ENCODE peak calls at places on chromosomes 7 and 10, in four cellular contexts. Y is HepG2, J is GM12878, D is H1. Q is an unnamed sample.

GRCh38 chr10:24771943-24772747 is 48.5 kb upstream of the ARHGAP21 start:
- DNase-seq in D (no peak), J (no peak), Y (no peak), Q (no peak)

GRCh38 chr7:133593561-133593960 is 340.7 kb downstream of the EXOC4 start:
- DNase-seq in D (no peak), Y (no peak), J (no peak), Q (no peak)

GRCh38 chr7:35430547-35431153 is 176.8 kb upstream of the TBX20 start:
- DNase-seq in Y (peak), D (peak), J (no peak), Q (peak)

GRCh38 chr10:43202224-43202656 is 64.0 kb downstream of the CSGALNACT2 start:
- DNase-seq in Y (no peak), D (peak), J (no peak), Q (peak)

GRCh38 chr10:22597142-22597541 is 117.2 kb downstream of the PIP4K2A start:
- DNase-seq in D (no peak), Y (no peak), J (peak), Q (no peak)

GRCh38 chr10:99172130-99172738 is 63.4 kb downstream of the HPSE2 start:
- DNase-seq in D (peak), Y (peak), J (no peak), Q (peak)

GRCh38 chr7:16740996-16741395 is 12.6 kb upstream of the TSPAN13 start:
- DNase-seq in D (no peak), J (no peak), Y (no peak), Q (no peak)

GRCh38 chr7:158355456-158356065 is 232.1 kb downstream of the PTPRN2 start:
- DNase-seq in J (no peak), D (peak), Y (peak), Q (peak)

GRCh38 chr10:77641788-77642397 is 4.3 kb upstream of the KCNMA1 start:
- DNase-seq in D (peak), Y (peak), J (no peak), Q (peak)

GRCh38 chr10:101956898-101957297 is 99.1 kb downstream of the ARMH3 start:
- DNase-seq in D (no peak), Y (no peak), J (no peak), Q (no peak)

GRCh38 chr10:70571636-70572439 is 30.7 kb downstream of the PRF1 start:
- DNase-seq in Y (no peak), D (no peak), J (no peak), Q (no peak)

GRCh38 chr7:152869677-152870051 is 110.1 kb downstream of the ACTR3B start:
- DNase-seq in D (no peak), J (no peak), Y (no peak), Q (no peak)

GRCh38 chr10:95755511-95756004 is 405 bp upstream of the ENTPD1 start:
- DNase-seq in J (peak), Y (peak), D (no peak), Q (no peak)

GRCh38 chr7:94698275-94698674 is 42.3 kb upstream of the SGCE start:
- DNase-seq in J (no peak), D (no peak), Y (peak), Q (peak)

GRCh38 chr7:26490631-26491624 is 199.3 kb downstream of the SNX10 start:
- DNase-seq in Y (no peak), J (no peak), D (no peak), Q (no peak)

GRCh38 chr10:4512557-4513286 is 313.3 kb upstream of the AKR1E2 start:
- DNase-seq in Y (peak), D (no peak), J (no peak), Q (peak)
- TF ChIP-seq POLR2AphosphoS5 in Y (no peak), D (no peak), J (no peak), Q (no peak)

GRCh38 chr7:80131675-80132435 is 2.8 kb upstream of the GNAI1 start:
- DNase-seq in J (no peak), Y (no peak), D (no peak), Q (no peak)
- TF ChIP-seq SRF in J (no peak), Y (no peak), D (no peak), Q (no peak)

GRCh38 chr10:14567421-14567820 is 207.3 kb downstream of the FAM107B start:
- DNase-seq in Y (peak), D (no peak), J (no peak), Q (no peak)

GRCh38 chr10:14570800-14571199 is 203.9 kb downstream of the FAM107B start:
- DNase-seq in J (no peak), Y (no peak), D (no peak), Q (no peak)

GRCh38 chr10:14571866-14572507 is 202.7 kb downstream of the FAM107B start:
- DNase-seq in D (no peak), Y (peak), J (no peak), Q (no peak)

GRCh38 chr10:14566498-14566897 is 208.2 kb downstream of the FAM107B start:
- DNase-seq in D (no peak), J (no peak), Y (no peak), Q (no peak)

GRCh38 chr10:14569274-14570060 is 205.2 kb downstream of the FAM107B start:
- DNase-seq in Y (no peak), J (no peak), D (no peak), Q (no peak)
- TF ChIP-seq RAD21 in Y (no peak), J (no peak), D (no peak), Q (no peak)

GRCh38 chr10:129328531-129328930 is 138.5 kb upstream of the MGMT start:
- DNase-seq in Y (no peak), J (no peak), D (no peak), Q (no peak)
- TF ChIP-seq POLR2AphosphoS5 in Y (no peak), J (no peak), D (no peak), Q (no peak)

GRCh38 chr10:6211341-6212265 is 8.9 kb downstream of the PFKFB3 start:
- DNase-seq in D (peak), J (no peak), Y (no peak), Q (no peak)

GRCh38 chr10:6212806-6213205 is 10.1 kb downstream of the PFKFB3 start:
- DNase-seq in Y (no peak), D (no peak), J (no peak), Q (no peak)

GRCh38 chr10:6213257-6213905 is 10.6 kb downstream of the PFKFB3 start:
- DNase-seq in Y (no peak), D (no peak), J (no peak), Q (no peak)

GRCh38 chr10:6213908-6214307 is 11.2 kb downstream of the PFKFB3 start:
- DNase-seq in Y (no peak), D (no peak), J (no peak), Q (no peak)

GRCh38 chr10:6212266-6212640 is 9.5 kb downstream of the PFKFB3 start:
- DNase-seq in D (no peak), J (no peak), Y (no peak), Q (no peak)
- TF ChIP-seq SRF in D (no peak), J (no peak), Y (no peak), Q (no peak)

Q was measured in HCT116.